ENCODE peak calls at places on chromosome 14, in eight cellular contexts. F is T47D, E is breast epithelium, G is ELR, C is AG04450, V is lung, O is kidney tubule cell, L is occipital lobe. T is an unnamed sample.

GRCh38 chr14:75433631-75434556 is 6.1 kb downstream of the JDP2 start:
- DNase-seq in F (no peak), E (no peak), G (no peak), C (no peak), V (no peak), O (no peak), L (no peak), T (no peak)

GRCh38 chr14:60933920-60934655 is 46.8 kb downstream of the TRMT5 start:
- DNase-seq in F (no peak), E (no peak), G (no peak), C (no peak), V (no peak), O (no peak), L (no peak), T (no peak)

GRCh38 chr14:31336646-31337045 is 83.7 kb downstream of the HEATR5A start:
- DNase-seq in F (no peak), E (no peak), G (peak; percentile 76), C (peak; percentile 18), V (no peak), O (no peak), L (no peak), T (no peak)

GRCh38 chr14:56796259-56796658 is 14.0 kb downstream of the OTX2 start:
- DNase-seq in F (no peak), E (no peak), G (no peak), C (no peak), V (no peak), O (no peak), L (no peak), T (no peak)

GRCh38 chr14:71692496-71692895 is 239.7 kb upstream of the RGS6 start:
- DNase-seq in F (no peak), E (no peak), G (peak; percentile 38), C (no peak), V (peak; percentile 53), O (peak; percentile 51), L (peak; percentile 15), T (peak; percentile 59)

GRCh38 chr14:38824691-38825090 is 278.3 kb downstream of the SEC23A start:
- DNase-seq in F (no peak), E (no peak), G (peak; percentile 28), C (no peak), V (no peak), O (no peak), L (no peak), T (no peak)

GRCh38 chr14:51424041-51424440 is 184.0 kb downstream of the TMX1 start:
- DNase-seq in F (no peak), E (no peak), G (no peak), C (no peak), V (no peak), O (no peak), L (no peak), T (no peak)

GRCh38 chr14:94364037-94364436 is 24.4 kb downstream of the SERPINA1 start:
- DNase-seq in F (no peak), E (no peak), G (no peak), C (no peak), V (no peak), O (no peak), L (no peak), T (no peak)

GRCh38 chr14:87430810-87431209 is 562.2 kb downstream of the GALC start:
- DNase-seq in F (no peak), E (no peak), G (peak; percentile 0), C (peak; percentile 47), V (no peak), O (peak; percentile 85), L (no peak), T (peak; percentile 6)

GRCh38 chr14:62185078-62185477 is 422.9 kb downstream of the SNAPC1 start:
- DNase-seq in F (no peak), E (no peak), G (peak; percentile 19), C (no peak), V (no peak), O (no peak), L (no peak), T (no peak)

GRCh38 chr14:75539562-75540478 is 17.6 kb downstream of the BATF start:
- DNase-seq in F (no peak), E (no peak), G (no peak), C (no peak), V (no peak), O (no peak), L (no peak), T (peak; percentile 63)

GRCh38 chr14:104980601-104981531 is 2.7 kb upstream of the AHNAK2 start:
- DNase-seq in F (no peak), E (no peak), G (no peak), C (no peak), V (no peak), O (no peak), L (no peak), T (no peak)

GRCh38 chr14:22429546-22429945 is 159.5 kb downstream of the DAD1 start:
- DNase-seq in F (no peak), E (no peak), G (no peak), C (no peak), V (no peak), O (no peak), L (no peak), T (no peak)

GRCh38 chr14:24368562-24369252 is 723 bp downstream of the NFATC4 start:
- DNase-seq in F (no peak), E (peak; percentile 56), G (peak; percentile 47), C (no peak), V (no peak), O (no peak), L (no peak), T (peak; percentile 73)

GRCh38 chr14:80356413-80356812 is 145.1 kb upstream of the DIO2 start:
- DNase-seq in F (peak; percentile 6), E (no peak), G (peak; percentile 42), C (peak; percentile 3), V (no peak), O (no peak), L (no peak), T (peak; percentile 12)

GRCh38 chr14:33836203-33836894 is 114.5 kb downstream of the EGLN3 start:
- DNase-seq in F (no peak), E (no peak), G (no peak), C (no peak), V (no peak), O (no peak), L (no peak), T (no peak)

GRCh38 chr14:55535521-55536207 is 44.3 kb upstream of the KTN1 start:
- DNase-seq in F (no peak), E (no peak), G (peak; percentile 62), C (no peak), V (no peak), O (peak; percentile 42), L (no peak), T (no peak)

GRCh38 chr14:24943024-24943423 is 106.9 kb downstream of the STXBP6 start:
- DNase-seq in F (no peak), E (no peak), G (no peak), C (no peak), V (no peak), O (no peak), L (no peak), T (no peak)

GRCh38 chr14:32514236-32514635 is 185.1 kb downstream of the AKAP6 start:
- DNase-seq in F (no peak), E (no peak), G (no peak), C (no peak), V (no peak), O (no peak), L (no peak), T (no peak)

GRCh38 chr14:77507762-77508161 is 9.1 kb upstream of the ISM2 start:
- DNase-seq in F (no peak), E (no peak), G (no peak), C (no peak), V (no peak), O (no peak), L (no peak), T (no peak)

GRCh38 chr14:75196468-75196867 is 20.1 kb upstream of the TMED10 start:
- DNase-seq in F (no peak), E (no peak), G (no peak), C (no peak), V (no peak), O (no peak), L (no peak), T (no peak)

GRCh38 chr14:51097287-51097686 is 2.4 kb upstream of the TRIM9 start:
- DNase-seq in F (no peak), E (no peak), G (no peak), C (no peak), V (no peak), O (no peak), L (no peak), T (no peak)

GRCh38 chr14:66233571-66233970 is 252.6 kb upstream of the CCDC196 start:
- DNase-seq in F (no peak), E (no peak), G (no peak), C (no peak), V (no peak), O (no peak), L (no peak), T (no peak)

T was measured in Daoy.